ENCODE peak calls at places on chromosomes 4 and X, in four cellular contexts. N is foreskin fibroblast, E is K562, T is cardiac fibroblast. Z is an unnamed sample.

GRCh38 chrX:46185923-46186810 is 359.1 kb downstream of the ZNF674 start:
- DNase-seq in N (no peak), E (no peak), T (no peak), Z (no peak)

GRCh38 chr4:99099311-99099710 is 10.7 kb upstream of the ADH5 start:
- DNase-seq in N (no peak), E (peak; percentile 63), T (no peak), Z (no peak)

GRCh38 chr4:8459867-8460453 is 19.4 kb downstream of the TRMT44 start:
- DNase-seq in N (no peak), E (no peak), T (no peak), Z (no peak)

GRCh38 chr4:72366601-72367000 is 202.4 kb downstream of the ADAMTS3 start:
- DNase-seq in N (peak; percentile 25), E (no peak), T (no peak), Z (no peak)

GRCh38 chr4:161359491-161359890 is 804.3 kb downstream of the FSTL5 start:
- DNase-seq in N (no peak), E (no peak), T (no peak), Z (no peak)

GRCh38 chr4:79445371-79445781 is 37.3 kb upstream of the GK2 start:
- DNase-seq in N (peak; percentile 4), E (no peak), T (no peak), Z (peak; percentile 91)

GRCh38 chr4:5683566-5683965 is 24.8 kb downstream of the EVC2 start:
- DNase-seq in N (no peak), E (peak; percentile 52), T (no peak), Z (no peak)

GRCh38 chrX:101462892-101463291 is 22.4 kb upstream of the ARMCX4 start:
- DNase-seq in N (peak; percentile 25), E (peak; percentile 19), T (peak; percentile 38), Z (peak; percentile 0)

GRCh38 chrX:106906361-106906760 is 3.2 kb upstream of the RIPPLY1 start:
- DNase-seq in N (no peak), E (no peak), T (no peak), Z (peak; percentile 15)

GRCh38 chr4:14345356-14345775 is 656.9 kb upstream of the CPEB2 start:
- DNase-seq in N (peak; percentile 71), E (no peak), T (peak; percentile 67), Z (peak; percentile 22)

Z was measured in kidney glomerular epithelial cell.